ENCODE peak calls at places on chromosomes 2 and 18, in four cellular contexts. A, E, D and K are unnamed samples.

GRCh38 chr2:121804340-121804739 is 48.9 kb downstream of the TSN start:
- DNase-seq in A (peak; percentile 48), E (no peak), D (no peak), K (no peak)

GRCh38 chr2:217223222-217223930 is 363.5 kb upstream of the TNP1 start:
- DNase-seq in A (peak; percentile 94), E (peak; percentile 65), D (peak; percentile 53), K (peak; percentile 84)

GRCh38 chr2:241063587-241063986 is 38.5 kb downstream of the MTERF4 start:
- DNase-seq in A (no peak), E (no peak), D (peak; percentile 18), K (peak; percentile 28)

GRCh38 chr2:240236217-240237111 is 96.0 kb upstream of the OTOS start:
- DNase-seq in A (no peak), E (no peak), D (no peak), K (no peak)

GRCh38 chr2:46327627-46328026 is 30.4 kb downstream of the EPAS1 start:
- DNase-seq in A (no peak), E (no peak), D (no peak), K (no peak)

GRCh38 chr2:41112228-41112627 is 660.3 kb upstream of the SLC8A1 start:
- DNase-seq in A (no peak), E (no peak), D (no peak), K (no peak)

GRCh38 chr2:128456281-128456680 is 137.6 kb upstream of the HS6ST1 start:
- DNase-seq in A (no peak), E (no peak), D (no peak), K (no peak)

GRCh38 chr2:142180820-142181533 is 50.2 kb upstream of the LRP1B start:
- DNase-seq in A (peak; percentile 55), E (no peak), D (no peak), K (peak; percentile 30)

GRCh38 chr18:23231340-23232021 is 96.2 kb downstream of the CABLES1 start:
- DNase-seq in A (peak; percentile 99), E (peak; percentile 92), D (peak; percentile 87), K (peak; percentile 94)

GRCh38 chr2:219249203-219249980 is 3.7 kb upstream of the TUBA4B start:
- DNase-seq in A (peak; percentile 92), E (no peak), D (peak; percentile 73), K (peak; percentile 83)

GRCh38 chr2:224838335-224838734 is 122.2 kb upstream of the CCDC195 start:
- DNase-seq in A (no peak), E (no peak), D (peak; percentile 49), K (peak; percentile 78)

GRCh38 chr2:7704296-7704865 is 787.2 kb downstream of the RNF144A start:
- DNase-seq in A (no peak), E (no peak), D (peak; percentile 17), K (no peak)

GRCh38 chr2:189129971-189130370 is 49.6 kb downstream of the COL5A2 start:
- DNase-seq in A (peak; percentile 87), E (peak; percentile 93), D (peak; percentile 64), K (peak; percentile 64)

GRCh38 chr2:24164416-24164973 is 10.4 kb upstream of the FAM228A start:
- DNase-seq in A (no peak), E (no peak), D (peak; percentile 59), K (no peak)

GRCh38 chr18:69402219-69402989 is 1.7 kb downstream of the DOK6 start:
- DNase-seq in A (no peak), E (no peak), D (peak; percentile 7), K (no peak)

GRCh38 chr2:152729844-152730243 is 11.4 kb downstream of the ARL6IP6 start:
- DNase-seq in A (no peak), E (no peak), D (no peak), K (no peak)

GRCh38 chr2:27270680-27271079 is 4.6 kb upstream of the DNAJC5G start:
- DNase-seq in A (no peak), E (no peak), D (no peak), K (no peak)

GRCh38 chr2:198321522-198322088 is 517.2 kb downstream of the PLCL1 start:
- DNase-seq in A (no peak), E (no peak), D (no peak), K (no peak)

GRCh38 chr2:36780231-36780808 is 83.8 kb downstream of the VIT start:
- DNase-seq in A (peak; percentile 10), E (peak; percentile 35), D (peak; percentile 82), K (peak; percentile 47)

GRCh38 chr2:63555931-63556330 is 32.3 kb downstream of the WDPCP start:
- DNase-seq in A (no peak), E (no peak), D (no peak), K (no peak)

GRCh38 chr18:74512321-74513053 is 16.3 kb downstream of the CNDP2 start:
- DNase-seq in A (no peak), E (no peak), D (no peak), K (no peak)